ENCODE peak calls at places on chromosome 13, in five cellular contexts. K is Peyer's patch, F is right cardiac atrium, L is tibial nerve, J is stomach. V is an unnamed sample.

GRCh38 chr13:52001120-52001731 is 10.0 kb downstream of the ATP7B start:
- DNase-seq in J (no peak), L (no peak), F (no peak), K (no peak), V (no peak)

GRCh38 chr13:25806304-25806974 is 245.4 kb downstream of the SHISA2 start:
- DNase-seq in F (no peak), K (no peak), L (no peak), J (no peak), V (no peak)

GRCh38 chr13:41614671-41615519 is 157.5 kb downstream of the RGCC start:
- DNase-seq in J (no peak), F (no peak), L (no peak), K (no peak), V (no peak)

GRCh38 chr13:23993439-23993980 is 96.2 kb upstream of the C1QTNF9B start:
- DNase-seq in K (no peak), L (no peak), J (no peak), F (no peak), V (no peak)

GRCh38 chr13:34347784-34348573 is 530.0 kb downstream of the RFC3 start:
- DNase-seq in J (peak), L (peak), F (no peak), K (no peak), V (no peak)

GRCh38 chr13:46307554-46307953 is 79.5 kb downstream of the RUBCNL start:
- DNase-seq in K (no peak), J (no peak), L (no peak), F (no peak), V (no peak)

GRCh38 chr13:48585456-48585840 is 52.6 kb upstream of the RCBTB2 start:
- DNase-seq in L (no peak), K (no peak), F (no peak), J (peak), V (peak)

GRCh38 chr13:64347662-64348061 is 2882.5 kb downstream of the PCDH9 start:
- DNase-seq in J (no peak), L (no peak), F (no peak), K (no peak), V (no peak)

GRCh38 chr13:103883152-103883551 is 816.9 kb upstream of the SLC10A2 start:
- DNase-seq in J (peak), F (peak), K (no peak), L (peak), V (peak)

GRCh38 chr13:37058801-37059135 is 720 bp downstream of the SUPT20H start:
- DNase-seq in J (no peak), L (no peak), F (peak), K (peak), V (no peak)

GRCh38 chr13:74270018-74270417 is 135.8 kb upstream of the KLF12 start:
- DNase-seq in F (no peak), K (no peak), J (no peak), L (no peak), V (no peak)

GRCh38 chr13:99041788-99042187 is 63.9 kb upstream of the DOCK9 start:
- DNase-seq in F (no peak), K (no peak), J (no peak), L (no peak), V (no peak)

GRCh38 chr13:59343132-59343531 is 820.6 kb downstream of the DIAPH3 start:
- DNase-seq in J (no peak), K (no peak), L (no peak), F (no peak), V (no peak)

GRCh38 chr13:114148521-114148855 is 16.1 kb upstream of the RASA3 start:
- DNase-seq in F (no peak), J (peak), L (no peak), K (peak), V (no peak)

GRCh38 chr13:45909724-45910123 is 58.2 kb upstream of the SIAH3 start:
- DNase-seq in K (no peak), J (no peak), L (no peak), F (no peak), V (no peak)

GRCh38 chr13:36919833-36920611 is at the start of gene SMAD9:
- DNase-seq in J (peak), K (no peak), F (peak), L (peak), V (peak)

GRCh38 chr13:73938375-73939070 is 195.7 kb downstream of the KLF12 start:
- DNase-seq in K (no peak), F (no peak), L (no peak), J (no peak), V (no peak)

GRCh38 chr13:52991344-52992020 is 37.1 kb upstream of the OLFM4 start:
- DNase-seq in J (no peak), F (no peak), L (no peak), K (no peak), V (no peak)

GRCh38 chr13:31629085-31629785 is 110.1 kb upstream of the RXFP2 start:
- DNase-seq in J (no peak), F (peak), K (no peak), L (no peak), V (no peak)

GRCh38 chr13:24670927-24671326 is 9.3 kb upstream of the ATP12A start:
- DNase-seq in L (no peak), K (no peak), J (no peak), F (no peak), V (no peak)

GRCh38 chr13:91368676-91369425 is 21.4 kb downstream of the MIR17HG start:
- DNase-seq in F (no peak), L (no peak), K (no peak), J (no peak), V (no peak)

GRCh38 chr13:40329682-40330485 is 336.6 kb downstream of the FOXO1 start:
- DNase-seq in J (no peak), F (no peak), K (no peak), L (no peak), V (no peak)

GRCh38 chr13:41802684-41803554 is 158.0 kb downstream of the VWA8 start:
- DNase-seq in J (no peak), F (no peak), K (no peak), L (no peak), V (no peak)

GRCh38 chr13:60214213-60215079 is 50.7 kb upstream of the DIAPH3 start:
- DNase-seq in L (no peak), J (no peak), K (no peak), F (no peak), V (no peak)

DNA sequence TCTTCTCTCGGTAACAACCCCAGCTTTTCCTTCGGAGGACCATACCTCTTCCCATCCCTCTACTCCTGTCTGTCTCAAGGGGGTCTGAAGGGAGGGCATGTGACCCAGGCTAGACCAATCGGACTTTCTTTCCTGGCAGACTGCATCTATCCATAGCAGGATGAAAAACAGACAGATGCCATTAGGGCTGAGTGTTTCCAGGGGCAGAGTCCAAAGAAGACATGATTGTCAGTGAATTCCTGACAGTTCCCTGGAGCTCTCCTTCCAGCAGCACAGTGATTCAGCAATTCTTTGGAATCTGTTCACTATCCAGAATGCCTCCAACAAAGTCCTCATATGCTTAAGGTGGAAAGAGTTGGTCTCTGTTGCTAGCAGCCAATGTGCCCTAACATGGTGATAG is 189.8 kb downstream of the KCTD12 start:
- DNase-seq in K (no peak), L (no peak), J (no peak), F (no peak), V (no peak)
- H3K27ac ChIP-seq in K (no peak), L (no peak), J (no peak), F (no peak), V (no peak)

DNA sequence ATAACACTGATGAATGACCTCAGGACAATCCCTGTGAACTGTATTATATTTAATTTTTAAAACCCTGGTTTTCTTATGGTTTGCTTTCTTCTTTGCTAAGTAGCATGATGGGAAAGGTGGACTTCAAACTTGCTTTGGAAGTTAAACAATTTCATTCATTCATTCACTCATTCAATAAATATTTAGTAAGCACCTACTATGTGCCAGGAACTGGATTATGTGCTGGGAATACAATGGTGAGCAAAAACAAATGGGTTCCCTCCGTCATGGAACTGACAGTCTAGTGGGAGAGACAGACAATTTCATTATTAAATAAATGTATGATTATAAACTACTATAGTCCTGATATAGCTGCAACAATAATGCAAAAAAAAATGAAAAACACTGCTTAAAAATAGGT is 70.3 kb downstream of the USP12 start:
- DNase-seq in K (no peak), F (no peak), J (no peak), L (no peak), V (no peak)
- H3K27ac ChIP-seq in K (no peak), F (no peak), J (no peak), L (no peak), V (no peak)

GRCh38 chr13:20810808-20811207 is 37.0 kb upstream of the EEF1AKMT1 start:
- DNase-seq in F (no peak), J (no peak), K (no peak), L (no peak), V (no peak)

GRCh38 chr13:20819715-20820114 is 46.0 kb upstream of the EEF1AKMT1 start:
- DNase-seq in K (no peak), J (no peak), F (no peak), L (no peak), V (no peak)

GRCh38 chr13:20814224-20814910 is 40.6 kb upstream of the EEF1AKMT1 start:
- DNase-seq in J (peak), K (peak), L (peak), F (peak), V (no peak)

GRCh38 chr13:20812890-20813289 is 39.1 kb upstream of the EEF1AKMT1 start:
- DNase-seq in F (no peak), J (no peak), L (no peak), K (no peak), V (no peak)

DNA sequence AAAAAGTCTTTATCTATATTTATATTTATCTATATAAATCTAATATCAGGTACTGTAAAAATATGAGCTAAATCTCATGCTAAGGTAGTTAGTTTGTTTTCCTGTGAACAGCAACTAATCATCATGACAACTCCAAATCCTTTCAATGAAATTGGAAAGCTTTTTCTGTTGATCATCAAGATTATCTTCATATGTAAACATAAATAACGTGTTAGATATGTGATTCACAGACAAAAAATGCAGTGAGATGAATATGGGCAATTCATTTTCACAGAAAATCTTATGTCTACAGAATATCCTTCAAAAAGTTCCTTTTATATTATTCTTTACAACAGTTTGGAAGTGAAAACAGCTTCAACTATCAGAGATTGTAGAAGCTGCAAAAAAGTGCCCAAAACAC is 41.7 kb upstream of the EEF1AKMT1 start:
- DNase-seq in K (no peak), J (no peak), L (no peak), F (no peak), V (no peak)
- H3K27ac ChIP-seq in K (no peak), J (peak), L (no peak), F (no peak), V (no peak)

GRCh38 chr13:105266615-105267014 is 1268.8 kb downstream of the EFNB2 start:
- DNase-seq in J (no peak), K (no peak), L (no peak), F (no peak), V (no peak)

GRCh38 chr13:105262579-105262978 is 1272.9 kb downstream of the EFNB2 start:
- DNase-seq in L (no peak), J (no peak), K (no peak), F (no peak), V (no peak)
- H3K27ac ChIP-seq in L (no peak), J (no peak), K (no peak), F (no peak), V (no peak)

GRCh38 chr13:100544866-100545683 is 43.5 kb downstream of the GGACT start:
- DNase-seq in L (no peak), J (peak), F (peak), K (no peak), V (no peak)

GRCh38 chr13:100543872-100544602 is 44.6 kb downstream of the GGACT start:
- DNase-seq in J (no peak), L (no peak), F (peak), K (no peak), V (no peak)

GRCh38 chr13:100541882-100542545 is 46.6 kb downstream of the GGACT start:
- DNase-seq in J (no peak), F (no peak), K (no peak), L (no peak), V (no peak)

GRCh38 chr13:100540621-100541020 is 48.0 kb downstream of the GGACT start:
- DNase-seq in K (no peak), J (no peak), F (no peak), L (no peak), V (no peak)

GRCh38 chr13:100542546-100543156 is 45.9 kb downstream of the GGACT start:
- DNase-seq in K (no peak), F (no peak), J (no peak), L (no peak), V (no peak)
- H3K27ac ChIP-seq in K (no peak), F (no peak), J (no peak), L (no peak), V (no peak)

GRCh38 chr13:111280666-111281577 is 39.5 kb upstream of the TEX29 start:
- DNase-seq in J (no peak), F (no peak), K (no peak), L (no peak), V (no peak)

GRCh38 chr13:111280226-111280625 is 40.2 kb upstream of the TEX29 start:
- DNase-seq in J (no peak), L (no peak), F (no peak), K (no peak), V (no peak)

GRCh38 chr13:111279253-111279652 is 41.2 kb upstream of the TEX29 start:
- DNase-seq in J (no peak), K (no peak), L (no peak), F (no peak), V (no peak)

GRCh38 chr13:111278258-111278657 is 42.2 kb upstream of the TEX29 start:
- DNase-seq in L (no peak), F (peak), J (no peak), K (no peak), V (no peak)

GRCh38 chr13:111278711-111279110 is 41.7 kb upstream of the TEX29 start:
- DNase-seq in J (no peak), K (no peak), F (peak), L (no peak), V (no peak)
- H3K27ac ChIP-seq in J (no peak), K (no peak), F (peak), L (no peak), V (peak)